ENCODE peak calls at places on chromosomes 11 and 22, in eight cellular contexts. One of them, this sample, is unnamed.

GRCh38 chr11:46220313-46220712 is 57.1 kb upstream of the CREB3L1 start:
- DNase-seq in foreskin fibroblast: no peak
- DNase-seq in GM12865: no peak
- DNase-seq in GM13977: no peak
- DNase-seq in activated CD8-positive, alpha-beta T cell treated with anti-CD3 and anti-CD28 coated beads for 36 hours: no peak
- DNase-seq in fibroblast of mammary gland: no peak
- DNase-seq in uterus: no peak
- DNase-seq in fibroblast of lung: no peak
- DNase-seq in this sample: no peak

GRCh38 chr11:74950374-74950969 is 1.4 kb downstream of the SPCS2 start:
- DNase-seq in fibroblast of mammary gland: no peak
- DNase-seq in foreskin fibroblast: no peak
- DNase-seq in fibroblast of lung: no peak
- DNase-seq in activated CD8-positive, alpha-beta T cell treated with anti-CD3 and anti-CD28 coated beads for 36 hours: no peak
- DNase-seq in GM12865: peak; percentile 80
- DNase-seq in GM13977: peak; percentile 25
- DNase-seq in uterus: no peak
- DNase-seq in this sample: no peak

GRCh38 chr11:7019500-7020182 is 505 bp downstream of the ZNF214 start:
- DNase-seq in uterus: peak; percentile 27
- DNase-seq in GM13977: peak; percentile 13
- DNase-seq in GM12865: peak; percentile 25
- DNase-seq in foreskin fibroblast: peak; percentile 54
- DNase-seq in fibroblast of lung: peak; percentile 39
- DNase-seq in fibroblast of mammary gland: peak; percentile 18
- DNase-seq in activated CD8-positive, alpha-beta T cell treated with anti-CD3 and anti-CD28 coated beads for 36 hours: no peak
- DNase-seq in this sample: no peak

GRCh38 chr11:11265320-11265719 is 87.7 kb downstream of the CSNK2A3 start:
- DNase-seq in foreskin fibroblast: no peak
- DNase-seq in uterus: no peak
- DNase-seq in activated CD8-positive, alpha-beta T cell treated with anti-CD3 and anti-CD28 coated beads for 36 hours: no peak
- DNase-seq in GM13977: no peak
- DNase-seq in GM12865: no peak
- DNase-seq in fibroblast of mammary gland: no peak
- DNase-seq in fibroblast of lung: no peak
- DNase-seq in this sample: peak; percentile 13

GRCh38 chr11:71998649-71999310 is at the start of gene IL18BP:
- DNase-seq in fibroblast of mammary gland: no peak
- DNase-seq in GM13977: no peak
- DNase-seq in fibroblast of lung: no peak
- DNase-seq in foreskin fibroblast: no peak
- DNase-seq in GM12865: peak; percentile 85
- DNase-seq in activated CD8-positive, alpha-beta T cell treated with anti-CD3 and anti-CD28 coated beads for 36 hours: peak; percentile 40
- DNase-seq in uterus: no peak
- DNase-seq in this sample: peak; percentile 43

GRCh38 chr11:104918113-104918824 is 20.0 kb upstream of the CASP12 start:
- DNase-seq in fibroblast of lung: peak; percentile 86
- DNase-seq in activated CD8-positive, alpha-beta T cell treated with anti-CD3 and anti-CD28 coated beads for 36 hours: no peak
- DNase-seq in uterus: no peak
- DNase-seq in GM13977: peak; percentile 10
- DNase-seq in foreskin fibroblast: peak; percentile 74
- DNase-seq in GM12865: no peak
- DNase-seq in fibroblast of mammary gland: peak; percentile 78
- DNase-seq in this sample: peak; percentile 17

GRCh38 chr22:25898707-25899365 is 156.8 kb downstream of the MYO18B start:
- DNase-seq in GM12865: peak; percentile 29
- DNase-seq in fibroblast of mammary gland: peak; percentile 1
- DNase-seq in foreskin fibroblast: no peak
- DNase-seq in activated CD8-positive, alpha-beta T cell treated with anti-CD3 and anti-CD28 coated beads for 36 hours: peak; percentile 2
- DNase-seq in GM13977: peak; percentile 12
- DNase-seq in fibroblast of lung: no peak
- DNase-seq in uterus: no peak
- DNase-seq in this sample: no peak

GRCh38 chr11:68714047-68714856 is 29.9 kb downstream of the GAL start:
- DNase-seq in GM13977: no peak
- DNase-seq in fibroblast of mammary gland: no peak
- DNase-seq in uterus: no peak
- DNase-seq in activated CD8-positive, alpha-beta T cell treated with anti-CD3 and anti-CD28 coated beads for 36 hours: no peak
- DNase-seq in GM12865: no peak
- DNase-seq in fibroblast of lung: no peak
- DNase-seq in foreskin fibroblast: no peak
- DNase-seq in this sample: no peak

GRCh38 chr11:112321521-112322172 is 61.0 kb upstream of the PLET1 start:
- DNase-seq in GM13977: no peak
- DNase-seq in uterus: no peak
- DNase-seq in activated CD8-positive, alpha-beta T cell treated with anti-CD3 and anti-CD28 coated beads for 36 hours: peak; percentile 5
- DNase-seq in fibroblast of lung: peak; percentile 90
- DNase-seq in fibroblast of mammary gland: peak; percentile 83
- DNase-seq in foreskin fibroblast: peak; percentile 80
- DNase-seq in GM12865: peak; percentile 15
- DNase-seq in this sample: peak; percentile 85

GRCh38 chr22:37187891-37188761 is at the start of gene C1QTNF6:
- DNase-seq in fibroblast of lung: peak; percentile 62
- DNase-seq in GM13977: no peak
- DNase-seq in GM12865: no peak
- DNase-seq in foreskin fibroblast: peak; percentile 67
- DNase-seq in activated CD8-positive, alpha-beta T cell treated with anti-CD3 and anti-CD28 coated beads for 36 hours: peak; percentile 37
- DNase-seq in fibroblast of mammary gland: peak; percentile 35
- DNase-seq in uterus: peak; percentile 62
- DNase-seq in this sample: no peak

GRCh38 chr11:131033151-131033651 is 116.9 kb upstream of the SNX19 start:
- DNase-seq in fibroblast of mammary gland: peak; percentile 93
- DNase-seq in fibroblast of lung: peak; percentile 99
- DNase-seq in GM13977: no peak
- DNase-seq in foreskin fibroblast: peak; percentile 90
- DNase-seq in GM12865: no peak
- DNase-seq in uterus: no peak
- DNase-seq in activated CD8-positive, alpha-beta T cell treated with anti-CD3 and anti-CD28 coated beads for 36 hours: no peak
- DNase-seq in this sample: no peak

GRCh38 chr11:76385903-76386302 is 4.8 kb downstream of the GVQW3 start:
- DNase-seq in foreskin fibroblast: peak; percentile 12
- DNase-seq in uterus: no peak
- DNase-seq in fibroblast of lung: peak; percentile 73
- DNase-seq in activated CD8-positive, alpha-beta T cell treated with anti-CD3 and anti-CD28 coated beads for 36 hours: no peak
- DNase-seq in GM13977: no peak
- DNase-seq in GM12865: no peak
- DNase-seq in fibroblast of mammary gland: peak; percentile 19
- DNase-seq in this sample: no peak

GRCh38 chr11:76391039-76391438 is 9.9 kb downstream of the GVQW3 start:
- DNase-seq in fibroblast of lung: peak; percentile 60
- DNase-seq in fibroblast of mammary gland: no peak
- DNase-seq in activated CD8-positive, alpha-beta T cell treated with anti-CD3 and anti-CD28 coated beads for 36 hours: no peak
- DNase-seq in uterus: no peak
- DNase-seq in foreskin fibroblast: no peak
- DNase-seq in GM13977: no peak
- DNase-seq in GM12865: no peak
- DNase-seq in this sample: no peak

GRCh38 chr11:76391811-76392475 is 10.8 kb downstream of the GVQW3 start:
- DNase-seq in activated CD8-positive, alpha-beta T cell treated with anti-CD3 and anti-CD28 coated beads for 36 hours: no peak
- DNase-seq in fibroblast of lung: no peak
- DNase-seq in fibroblast of mammary gland: no peak
- DNase-seq in uterus: no peak
- DNase-seq in GM13977: no peak
- DNase-seq in GM12865: no peak
- DNase-seq in foreskin fibroblast: no peak
- DNase-seq in this sample: no peak

GRCh38 chr11:76392889-76393288 is 11.8 kb downstream of the GVQW3 start:
- DNase-seq in GM13977: no peak
- DNase-seq in GM12865: no peak
- DNase-seq in fibroblast of mammary gland: no peak
- DNase-seq in foreskin fibroblast: no peak
- DNase-seq in fibroblast of lung: no peak
- DNase-seq in uterus: no peak
- DNase-seq in activated CD8-positive, alpha-beta T cell treated with anti-CD3 and anti-CD28 coated beads for 36 hours: no peak
- DNase-seq in this sample: no peak

GRCh38 chr11:76388408-76388807 is 7.3 kb downstream of the GVQW3 start:
- DNase-seq in uterus: no peak
- DNase-seq in foreskin fibroblast: no peak
- DNase-seq in GM12865: no peak
- DNase-seq in GM13977: no peak
- DNase-seq in fibroblast of lung: no peak
- DNase-seq in activated CD8-positive, alpha-beta T cell treated with anti-CD3 and anti-CD28 coated beads for 36 hours: no peak
- DNase-seq in fibroblast of mammary gland: no peak
- DNase-seq in this sample: no peak
- TF ChIP-seq CTCF in uterus: no peak
- TF ChIP-seq CTCF in foreskin fibroblast: no peak
- TF ChIP-seq CTCF in GM12865: no peak
- TF ChIP-seq CTCF in GM13977: no peak
- TF ChIP-seq CTCF in fibroblast of lung: no peak
- TF ChIP-seq CTCF in activated CD8-positive, alpha-beta T cell treated with anti-CD3 and anti-CD28 coated beads for 36 hours: no peak
- TF ChIP-seq CTCF in fibroblast of mammary gland: no peak
- TF ChIP-seq CTCF in this sample: no peak

GRCh38 chr11:57641011-57641410 is 8.7 kb downstream of the YPEL4 start:
- DNase-seq in fibroblast of mammary gland: peak; percentile 39
- DNase-seq in GM12865: no peak
- DNase-seq in uterus: no peak
- DNase-seq in activated CD8-positive, alpha-beta T cell treated with anti-CD3 and anti-CD28 coated beads for 36 hours: no peak
- DNase-seq in foreskin fibroblast: peak; percentile 67
- DNase-seq in GM13977: peak; percentile 48
- DNase-seq in fibroblast of lung: no peak
- DNase-seq in this sample: no peak
- TF ChIP-seq CTCF in fibroblast of mammary gland: peak; percentile 45
- TF ChIP-seq CTCF in GM12865: peak; percentile 19
- TF ChIP-seq CTCF in uterus: peak; percentile 26
- TF ChIP-seq CTCF in activated CD8-positive, alpha-beta T cell treated with anti-CD3 and anti-CD28 coated beads for 36 hours: no peak
- TF ChIP-seq CTCF in foreskin fibroblast: peak; percentile 49
- TF ChIP-seq CTCF in GM13977: peak; percentile 46
- TF ChIP-seq CTCF in fibroblast of lung: peak; percentile 48
- TF ChIP-seq CTCF in this sample: no peak

DNA sequence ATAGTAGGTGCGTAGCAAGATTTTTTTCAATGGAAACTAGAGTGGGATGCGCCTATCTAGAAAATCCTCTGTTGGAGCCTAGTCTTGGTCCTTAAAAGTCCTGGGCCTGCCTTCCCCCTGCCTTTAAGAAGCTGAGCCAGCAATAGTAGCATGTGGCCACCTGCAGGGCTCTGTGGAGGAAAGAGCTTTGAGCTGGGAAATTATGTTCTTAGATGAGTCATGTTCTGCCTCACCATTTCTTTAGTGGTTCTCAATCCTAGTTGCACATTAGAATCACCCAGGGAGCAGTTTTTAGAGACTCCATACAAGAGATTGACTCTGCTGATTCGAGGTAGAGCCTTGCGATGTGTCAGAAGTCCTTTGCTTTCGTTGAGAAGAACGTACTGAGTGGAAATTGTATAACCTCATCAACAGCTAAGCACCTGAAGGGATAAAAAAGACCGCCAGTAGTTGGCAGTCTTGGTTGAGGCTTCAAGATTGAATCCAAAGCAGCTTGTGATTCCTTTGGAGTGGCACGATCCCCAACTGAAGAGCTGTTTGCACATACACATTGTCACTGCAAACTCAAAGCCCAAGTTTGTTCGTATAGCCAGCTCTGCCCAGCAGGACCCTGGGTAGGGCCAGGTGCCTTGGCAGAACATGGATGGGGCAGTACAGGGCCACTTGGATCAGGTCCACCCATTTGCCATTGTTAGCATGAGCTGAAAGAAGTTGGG is 133.3 kb downstream of the COMMD9 start:
- DNase-seq in fibroblast of mammary gland: peak; percentile 75
- DNase-seq in fibroblast of lung: no peak
- DNase-seq in GM13977: no peak
- DNase-seq in activated CD8-positive, alpha-beta T cell treated with anti-CD3 and anti-CD28 coated beads for 36 hours: no peak
- DNase-seq in GM12865: no peak
- DNase-seq in uterus: no peak
- DNase-seq in foreskin fibroblast: peak; percentile 53
- DNase-seq in this sample: no peak
- TF ChIP-seq CTCF in fibroblast of mammary gland: peak; percentile 12
- TF ChIP-seq CTCF in fibroblast of lung: no peak
- TF ChIP-seq CTCF in GM13977: no peak
- TF ChIP-seq CTCF in activated CD8-positive, alpha-beta T cell treated with anti-CD3 and anti-CD28 coated beads for 36 hours: no peak
- TF ChIP-seq CTCF in GM12865: no peak
- TF ChIP-seq CTCF in uterus: peak; percentile 10
- TF ChIP-seq CTCF in foreskin fibroblast: no peak
- TF ChIP-seq CTCF in this sample: no peak

GRCh38 chr11:36431429-36432092 is 78.5 kb downstream of the TRAF6 start:
- DNase-seq in foreskin fibroblast: peak; percentile 96
- DNase-seq in GM12865: peak; percentile 56
- DNase-seq in fibroblast of mammary gland: peak; percentile 95
- DNase-seq in fibroblast of lung: peak; percentile 99
- DNase-seq in activated CD8-positive, alpha-beta T cell treated with anti-CD3 and anti-CD28 coated beads for 36 hours: peak; percentile 72
- DNase-seq in GM13977: no peak
- DNase-seq in uterus: peak; percentile 83
- DNase-seq in this sample: no peak
- TF ChIP-seq CTCF in foreskin fibroblast: peak; percentile 26
- TF ChIP-seq CTCF in GM12865: no peak
- TF ChIP-seq CTCF in fibroblast of mammary gland: peak; percentile 22
- TF ChIP-seq CTCF in fibroblast of lung: no peak
- TF ChIP-seq CTCF in activated CD8-positive, alpha-beta T cell treated with anti-CD3 and anti-CD28 coated beads for 36 hours: no peak
- TF ChIP-seq CTCF in GM13977: no peak
- TF ChIP-seq CTCF in uterus: peak; percentile 27
- TF ChIP-seq CTCF in this sample: no peak

DNA sequence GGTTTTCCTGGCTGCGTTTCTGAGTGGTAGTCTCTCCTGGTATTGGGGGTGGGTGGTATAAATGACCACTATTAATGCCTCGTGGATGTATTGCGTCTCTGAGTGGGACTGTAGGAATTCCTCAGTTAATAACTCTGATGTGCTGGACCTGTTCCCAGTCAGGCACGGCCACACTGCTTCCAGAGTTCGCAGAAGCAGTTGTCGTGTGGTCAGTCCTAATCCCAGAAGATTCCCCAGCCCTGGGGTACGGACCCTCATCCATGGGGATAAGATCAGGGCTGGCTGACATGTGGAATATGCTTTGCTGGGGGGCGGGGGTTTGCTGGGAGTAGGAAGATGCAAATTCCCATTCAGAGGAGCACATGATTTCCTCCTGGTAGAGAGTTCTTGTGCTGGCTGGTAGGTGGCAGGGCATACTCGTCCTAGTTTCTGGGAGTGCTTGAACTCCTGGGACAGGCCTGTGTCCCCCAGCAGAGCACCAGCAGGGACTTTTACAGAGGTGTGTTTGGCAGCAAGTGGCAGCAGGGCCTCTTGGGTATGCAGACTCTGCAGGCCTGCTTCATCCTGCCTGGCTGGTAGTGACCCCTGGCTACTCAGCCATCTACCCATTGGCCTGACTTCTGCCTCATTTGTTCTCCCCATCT is 157.4 kb downstream of the NAV2 start:
- DNase-seq in GM12865: no peak
- DNase-seq in uterus: no peak
- DNase-seq in fibroblast of mammary gland: no peak
- DNase-seq in activated CD8-positive, alpha-beta T cell treated with anti-CD3 and anti-CD28 coated beads for 36 hours: no peak
- DNase-seq in fibroblast of lung: peak; percentile 34
- DNase-seq in foreskin fibroblast: no peak
- DNase-seq in GM13977: no peak
- DNase-seq in this sample: no peak
- TF ChIP-seq CTCF in GM12865: no peak
- TF ChIP-seq CTCF in uterus: no peak
- TF ChIP-seq CTCF in fibroblast of mammary gland: no peak
- TF ChIP-seq CTCF in activated CD8-positive, alpha-beta T cell treated with anti-CD3 and anti-CD28 coated beads for 36 hours: no peak
- TF ChIP-seq CTCF in fibroblast of lung: no peak
- TF ChIP-seq CTCF in foreskin fibroblast: no peak
- TF ChIP-seq CTCF in GM13977: no peak
- TF ChIP-seq CTCF in this sample: no peak

This sample was measured in DND-41.